ENCODE peak calls at places on chromosomes 3 and 15, in five cellular contexts. One of them, this sample, is unnamed.
A peak's percentile ranks its signal among the peaks of the same experiment; 100 is the strongest.

GRCh38 chr3:183560607-183561006 is 5.1 kb upstream of the KLHL6 start:
- DNase-seq in MM.1S: peak; percentile 89
- DNase-seq in neural progenitor cell: peak; percentile 55
- DNase-seq in IMR-90: no peak
- DNase-seq in HCT116: no peak
- DNase-seq in this sample: peak; percentile 81

GRCh38 chr3:153130312-153130977 is 31.6 kb upstream of the RAP2B start:
- DNase-seq in neural progenitor cell: no peak
- DNase-seq in IMR-90: peak; percentile 82
- DNase-seq in HCT116: peak; percentile 57
- DNase-seq in MM.1S: peak; percentile 20
- DNase-seq in this sample: no peak

GRCh38 chr3:124441766-124442165 is 288.5 kb upstream of the UMPS start:
- DNase-seq in neural progenitor cell: no peak
- DNase-seq in MM.1S: no peak
- DNase-seq in IMR-90: no peak
- DNase-seq in HCT116: no peak
- DNase-seq in this sample: no peak

GRCh38 chr3:168511428-168512014 is 415.8 kb upstream of the GOLIM4 start:
- DNase-seq in neural progenitor cell: no peak
- DNase-seq in MM.1S: peak; percentile 19
- DNase-seq in HCT116: no peak
- DNase-seq in IMR-90: peak; percentile 20
- DNase-seq in this sample: peak; percentile 0

GRCh38 chr3:69012111-69012835 is 1.2 kb downstream of the EOGT start:
- DNase-seq in MM.1S: no peak
- DNase-seq in HCT116: no peak
- DNase-seq in neural progenitor cell: no peak
- DNase-seq in IMR-90: peak; percentile 63
- DNase-seq in this sample: no peak

GRCh38 chr3:131349946-131350347 is 31.6 kb upstream of the NUDT16 start:
- DNase-seq in IMR-90: peak; percentile 70
- DNase-seq in MM.1S: no peak
- DNase-seq in neural progenitor cell: no peak
- DNase-seq in HCT116: peak; percentile 21
- DNase-seq in this sample: no peak

GRCh38 chr3:100615684-100616083 is 6.3 kb downstream of the ADGRG7 start:
- DNase-seq in MM.1S: no peak
- DNase-seq in HCT116: no peak
- DNase-seq in IMR-90: peak; percentile 56
- DNase-seq in neural progenitor cell: no peak
- DNase-seq in this sample: no peak

GRCh38 chr15:87209891-87210649 is 1046.5 kb downstream of the NTRK3 start:
- DNase-seq in MM.1S: no peak
- DNase-seq in HCT116: no peak
- DNase-seq in neural progenitor cell: no peak
- DNase-seq in IMR-90: no peak
- DNase-seq in this sample: no peak

GRCh38 chr3:122793568-122794416 is at the start of gene HSPBAP1:
- DNase-seq in HCT116: peak; percentile 87
- DNase-seq in MM.1S: peak; percentile 96
- DNase-seq in IMR-90: peak; percentile 91
- DNase-seq in neural progenitor cell: peak; percentile 94
- DNase-seq in this sample: peak; percentile 95

GRCh38 chr15:26702381-26702780 is 70.5 kb downstream of the GABRB3 start:
- DNase-seq in IMR-90: no peak
- DNase-seq in MM.1S: no peak
- DNase-seq in HCT116: no peak
- DNase-seq in neural progenitor cell: no peak
- DNase-seq in this sample: no peak

DNA sequence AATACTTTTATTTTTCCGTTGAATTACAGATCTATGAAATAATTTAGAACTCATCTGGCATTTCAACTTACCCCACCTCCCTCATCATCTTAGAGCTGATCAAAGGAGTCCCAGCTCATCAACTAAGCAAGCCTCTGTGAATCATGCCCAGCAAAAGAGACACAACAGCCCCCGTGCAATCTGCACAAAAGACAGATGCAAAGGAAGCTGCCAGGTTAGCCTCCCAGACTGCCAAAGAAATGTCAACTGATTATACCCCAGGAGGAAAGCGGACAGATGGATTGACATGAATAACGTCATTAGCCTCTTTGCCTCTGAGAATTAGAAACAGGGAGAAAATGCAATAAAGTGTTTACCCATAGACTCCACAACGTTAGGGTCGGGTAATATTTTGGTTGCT is 75.0 kb downstream of the GABRB3 start:
- DNase-seq in HCT116: no peak
- DNase-seq in MM.1S: no peak
- DNase-seq in IMR-90: no peak
- DNase-seq in neural progenitor cell: no peak
- DNase-seq in this sample: no peak
- H3K9me3 ChIP-seq in HCT116: peaks cover 36% of the 10 kb centered on the region
- H3K9me3 ChIP-seq in MM.1S: no peaks in the 10 kb centered on the region
- H3K9me3 ChIP-seq in IMR-90: peaks cover 9% of the 10 kb centered on the region
- H3K9me3 ChIP-seq in neural progenitor cell: peaks cover 6% of the 10 kb centered on the region
- H3K9me3 ChIP-seq in this sample: no peaks in the 10 kb centered on the region

GRCh38 chr3:188176476-188176875 is 22.5 kb downstream of the LPP start:
- DNase-seq in neural progenitor cell: no peak
- DNase-seq in HCT116: no peak
- DNase-seq in MM.1S: no peak
- DNase-seq in IMR-90: no peak
- DNase-seq in this sample: no peak
- H4K20me1 ChIP-seq in neural progenitor cell: peaks cover 13% of the 10 kb centered on the region
- H4K20me1 ChIP-seq in HCT116: no peaks in the 10 kb centered on the region
- H4K20me1 ChIP-seq in MM.1S: no peaks in the 10 kb centered on the region
- H4K20me1 ChIP-seq in IMR-90: peaks cover 77% of the 10 kb centered on the region
- H4K20me1 ChIP-seq in this sample: no peaks in the 10 kb centered on the region

GRCh38 chr3:41116851-41117250 is 82.5 kb upstream of the CTNNB1 start:
- DNase-seq in IMR-90: no peak
- DNase-seq in HCT116: no peak
- DNase-seq in MM.1S: no peak
- DNase-seq in neural progenitor cell: no peak
- DNase-seq in this sample: no peak

GRCh38 chr3:41120461-41120860 is 78.8 kb upstream of the CTNNB1 start:
- DNase-seq in IMR-90: no peak
- DNase-seq in neural progenitor cell: no peak
- DNase-seq in HCT116: no peak
- DNase-seq in MM.1S: no peak
- DNase-seq in this sample: no peak

GRCh38 chr3:41115069-41115468 is 84.2 kb upstream of the CTNNB1 start:
- DNase-seq in MM.1S: no peak
- DNase-seq in neural progenitor cell: no peak
- DNase-seq in IMR-90: no peak
- DNase-seq in HCT116: no peak
- DNase-seq in this sample: no peak

GRCh38 chr3:41118461-41119385 is 80.6 kb upstream of the CTNNB1 start:
- DNase-seq in neural progenitor cell: no peak
- DNase-seq in MM.1S: no peak
- DNase-seq in HCT116: no peak
- DNase-seq in IMR-90: no peak
- DNase-seq in this sample: no peak

DNA sequence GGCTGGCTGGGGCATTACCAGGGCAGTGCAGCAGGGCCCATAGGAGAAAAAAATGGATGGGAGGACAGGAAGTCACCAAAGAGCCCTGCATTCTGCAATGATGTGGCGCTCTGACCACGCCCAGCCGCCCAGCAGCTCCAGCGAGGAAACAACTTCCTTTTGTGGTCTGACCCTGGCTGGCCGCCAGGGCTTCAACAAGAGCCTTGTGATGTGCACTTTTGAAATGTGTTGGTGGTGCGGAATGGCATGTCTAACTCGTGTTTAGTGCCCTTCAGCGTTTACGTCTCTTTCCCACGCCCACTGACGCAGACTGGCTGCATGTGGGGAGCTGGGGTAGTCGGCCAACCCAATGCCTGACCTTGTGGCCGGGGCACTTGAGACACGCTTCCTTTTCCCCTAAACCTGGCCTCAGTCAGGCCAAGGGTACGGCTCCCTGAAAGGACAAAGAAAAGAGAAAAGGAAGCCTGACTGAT is 81.9 kb upstream of the CTNNB1 start:
- DNase-seq in neural progenitor cell: peak; percentile 15
- DNase-seq in IMR-90: peak; percentile 88
- DNase-seq in MM.1S: peak; percentile 45
- DNase-seq in HCT116: peak; percentile 86
- DNase-seq in this sample: peak; percentile 27
- H3K4me3 ChIP-seq in neural progenitor cell: no peak overlapping the region
- H3K4me3 ChIP-seq in IMR-90: no peak overlapping the region
- H3K4me3 ChIP-seq in MM.1S: no peak overlapping the region
- H3K4me3 ChIP-seq in HCT116: no peak overlapping the region
- H3K4me3 ChIP-seq in this sample: no peak overlapping the region

GRCh38 chr15:27175479-27176153 is 204.6 kb downstream of the GABRG3 start:
- DNase-seq in HCT116: no peak
- DNase-seq in neural progenitor cell: no peak
- DNase-seq in IMR-90: no peak
- DNase-seq in MM.1S: no peak
- DNase-seq in this sample: no peak
- H3K9me3 ChIP-seq in HCT116: peaks cover 52% of the 10 kb centered on the region
- H3K9me3 ChIP-seq in neural progenitor cell: no peaks in the 10 kb centered on the region
- H3K9me3 ChIP-seq in IMR-90: peaks cover 27% of the 10 kb centered on the region
- H3K9me3 ChIP-seq in MM.1S: no peaks in the 10 kb centered on the region
- H3K9me3 ChIP-seq in this sample: peaks cover 6% of the 10 kb centered on the region

GRCh38 chr15:63826513-63826912 is 7.2 kb downstream of the HERC1 start:
- DNase-seq in neural progenitor cell: no peak
- DNase-seq in MM.1S: no peak
- DNase-seq in HCT116: no peak
- DNase-seq in IMR-90: peak; percentile 48
- DNase-seq in this sample: peak; percentile 57
- H4K20me1 ChIP-seq in neural progenitor cell: peaks cover 19% of the 10 kb centered on the region
- H4K20me1 ChIP-seq in MM.1S: peaks cover 8% of the 10 kb centered on the region
- H4K20me1 ChIP-seq in HCT116: no peaks in the 10 kb centered on the region
- H4K20me1 ChIP-seq in IMR-90: peaks cover 54% of the 10 kb centered on the region
- H4K20me1 ChIP-seq in this sample: peaks cover 11% of the 10 kb centered on the region

GRCh38 chr3:119034256-119035013 is at the start of gene IGSF11:
- DNase-seq in MM.1S: peak; percentile 85
- DNase-seq in IMR-90: peak; percentile 20
- DNase-seq in neural progenitor cell: peak; percentile 92
- DNase-seq in HCT116: no peak
- DNase-seq in this sample: peak; percentile 26

GRCh38 chr3:119035014-119035346 is 334 bp upstream of the IGSF11 start:
- DNase-seq in HCT116: no peak
- DNase-seq in MM.1S: no peak
- DNase-seq in neural progenitor cell: no peak
- DNase-seq in IMR-90: no peak
- DNase-seq in this sample: no peak

DNA sequence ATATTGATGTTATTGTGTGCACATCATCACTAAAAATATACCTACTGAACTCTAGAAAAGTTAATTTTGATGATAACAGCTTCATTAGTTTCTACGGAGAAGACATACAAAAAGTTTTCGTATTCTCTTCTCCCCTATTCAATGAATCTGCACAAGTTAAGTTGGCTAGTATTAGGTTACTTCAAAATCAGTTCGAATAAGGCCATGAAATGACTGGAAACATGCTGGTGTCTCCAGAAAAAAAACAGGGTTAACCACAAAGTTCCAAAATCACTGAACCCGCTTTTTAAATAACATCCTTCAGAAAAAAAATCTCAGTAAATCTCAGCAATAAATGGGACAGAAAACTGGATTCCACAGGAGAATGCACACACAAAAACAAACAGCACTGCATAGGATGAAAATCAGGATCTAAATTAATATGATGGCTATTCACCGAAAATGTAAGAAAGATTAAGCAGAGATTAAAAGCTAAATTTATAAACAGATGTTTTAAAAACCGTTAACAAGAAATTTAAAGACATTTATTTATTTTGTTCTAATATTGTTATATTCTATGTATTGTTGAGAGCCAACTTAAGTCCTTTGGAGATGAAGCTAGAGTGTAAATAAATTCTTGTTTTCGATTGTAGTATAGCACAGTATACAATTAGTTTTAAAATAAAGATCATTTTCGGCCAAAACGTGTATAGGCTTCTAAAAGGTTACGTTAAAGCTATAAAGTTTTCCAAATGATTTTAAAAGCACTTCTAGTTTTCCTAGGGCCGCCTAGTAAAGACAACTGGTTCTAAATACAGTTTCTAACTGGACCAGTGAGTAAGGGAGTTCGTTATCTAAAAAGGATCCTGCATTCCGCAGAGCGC is 1.0 kb downstream of the IGSF11 start:
- DNase-seq in IMR-90: no peak
- DNase-seq in HCT116: no peak
- DNase-seq in MM.1S: no peak
- DNase-seq in neural progenitor cell: no peak
- DNase-seq in this sample: no peak
- H3K4me3 ChIP-seq in IMR-90: no peak overlapping the region
- H3K4me3 ChIP-seq in HCT116: no peak overlapping the region
- H3K4me3 ChIP-seq in MM.1S: peak overlapping the region; percentile 82
- H3K4me3 ChIP-seq in neural progenitor cell: peak overlapping the region; percentile 68
- H3K4me3 ChIP-seq in this sample: no peak overlapping the region

DNA sequence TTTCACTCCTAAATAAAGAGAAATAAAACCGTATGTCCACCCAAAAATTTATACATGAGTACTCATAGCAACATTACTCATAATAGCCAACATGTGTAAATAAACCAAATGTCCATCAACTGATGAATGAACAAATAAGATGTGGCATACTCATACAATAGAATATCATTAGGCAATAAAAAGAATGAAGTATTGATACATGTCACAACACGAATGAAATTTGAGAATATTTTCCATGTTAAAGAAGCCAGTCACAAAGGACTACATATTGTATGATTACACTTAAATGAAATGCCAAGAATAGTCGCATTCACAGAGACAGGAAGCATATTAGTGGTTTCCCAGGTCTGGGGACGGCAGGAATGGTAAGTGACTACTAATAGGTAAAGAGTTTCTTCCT is 869.2 kb downstream of the IGSF11 start:
- DNase-seq in IMR-90: no peak
- DNase-seq in neural progenitor cell: no peak
- DNase-seq in MM.1S: no peak
- DNase-seq in HCT116: no peak
- DNase-seq in this sample: no peak
- H3K9me3 ChIP-seq in IMR-90: no peaks in the 10 kb centered on the region
- H3K9me3 ChIP-seq in neural progenitor cell: no peaks in the 10 kb centered on the region
- H3K9me3 ChIP-seq in MM.1S: no peaks in the 10 kb centered on the region
- H3K9me3 ChIP-seq in HCT116: peaks cover 2% of the 10 kb centered on the region
- H3K9me3 ChIP-seq in this sample: no peaks in the 10 kb centered on the region

DNA sequence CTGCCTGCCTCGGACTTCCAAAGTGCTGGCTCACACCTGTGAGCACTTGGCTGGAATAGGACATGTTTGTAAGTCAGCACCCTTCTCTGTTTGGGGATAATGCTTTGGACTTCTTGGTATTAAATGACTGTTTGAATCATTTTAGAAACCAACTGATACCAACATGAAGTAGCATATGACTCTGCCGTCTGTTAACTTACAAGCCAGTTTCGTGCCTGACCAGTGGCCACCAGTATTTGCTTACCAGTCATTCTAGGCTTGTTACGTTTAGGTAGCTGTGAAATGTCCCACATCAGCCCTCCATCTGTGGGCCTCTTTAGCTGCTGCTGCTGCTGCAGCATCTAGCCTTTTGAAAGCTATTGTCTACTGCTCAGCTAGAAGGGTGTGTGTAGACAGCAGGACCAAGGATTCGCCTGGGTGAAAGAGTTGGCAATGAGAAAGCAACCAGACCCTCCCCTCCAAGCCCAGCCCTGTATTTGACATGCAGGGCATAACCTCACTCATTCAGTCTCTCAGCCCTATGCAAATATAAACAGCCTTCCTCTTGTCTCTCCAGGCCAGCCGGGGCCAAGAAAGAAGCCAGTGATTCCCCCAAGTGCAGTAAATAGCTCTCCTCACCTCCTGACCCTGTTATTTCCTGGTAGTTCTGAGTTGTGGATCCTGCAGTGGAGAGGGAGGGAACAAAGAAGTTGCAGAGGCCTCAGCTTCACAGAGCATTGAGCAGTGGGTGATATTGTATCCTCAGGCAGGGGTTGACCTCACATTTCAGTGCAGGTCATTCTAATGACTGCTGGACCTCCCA is 51.0 kb downstream of the NKIRAS1 start:
- DNase-seq in neural progenitor cell: peak; percentile 59
- DNase-seq in IMR-90: peak; percentile 38
- DNase-seq in HCT116: no peak
- DNase-seq in MM.1S: no peak
- DNase-seq in this sample: peak; percentile 27
- H4K20me1 ChIP-seq in neural progenitor cell: peaks cover 71% of the 10 kb centered on the region
- H4K20me1 ChIP-seq in IMR-90: peaks cover 61% of the 10 kb centered on the region
- H4K20me1 ChIP-seq in HCT116: no peaks in the 10 kb centered on the region
- H4K20me1 ChIP-seq in MM.1S: peaks cover 45% of the 10 kb centered on the region
- H4K20me1 ChIP-seq in this sample: peaks cover 16% of the 10 kb centered on the region